ENCODE peak calls at places on chromosomes 3 and 15, in eight cellular contexts. G is thyroid gland, F is GM13977, J is omental fat pad, K is HCT116, D is thoracic aorta, E is neural crest cell, S is stomach. O is an unnamed sample.

GRCh38 chr3:80785475-80785874 is 976.0 kb downstream of the GBE1 start:
- DNase-seq in J (no peak), S (no peak), G (no peak), D (no peak), K (no peak), E (no peak), F (no peak), O (no peak)

GRCh38 chr3:38549957-38550840 is 54.1 kb downstream of the EXOG start:
- DNase-seq in K (no peak), F (no peak), E (no peak), S (peak), J (no peak), D (no peak), G (no peak), O (no peak)

GRCh38 chr15:92117301-92117731 is 263.8 kb downstream of the SLCO3A1 start:
- DNase-seq in J (no peak), K (no peak), G (no peak), F (no peak), S (peak), D (no peak), E (no peak), O (peak)

GRCh38 chr3:151841801-151842200 is 27.9 kb downstream of the AADAC start:
- DNase-seq in G (no peak), E (no peak), S (no peak), F (no peak), D (no peak), K (no peak), J (no peak), O (no peak)

GRCh38 chr3:192906940-192907339 is 10.7 kb downstream of the MB21D2 start:
- DNase-seq in J (no peak), E (no peak), F (no peak), D (no peak), K (no peak), S (no peak), G (no peak), O (no peak)

GRCh38 chr15:100694381-100695012 is 92.1 kb downstream of the ASB7 start:
- DNase-seq in E (no peak), D (no peak), F (no peak), K (no peak), J (no peak), G (no peak), S (no peak), O (no peak)

GRCh38 chr3:132399054-132399929 is 18.0 kb upstream of the DNAJC13 start:
- DNase-seq in D (no peak), J (no peak), G (peak), E (peak), S (no peak), F (peak), K (peak), O (no peak)

GRCh38 chr15:74725845-74726773 is 781 bp upstream of the CYP1A1 start:
- DNase-seq in G (peak), F (peak), E (peak), S (peak), K (no peak), D (no peak), J (no peak), O (peak)

GRCh38 chr3:156793400-156793799 is 32.8 kb upstream of the LEKR1 start:
- DNase-seq in G (no peak), J (no peak), D (no peak), S (no peak), K (no peak), E (no peak), F (no peak), O (no peak)

GRCh38 chr3:27642796-27643195 is 79.3 kb downstream of the EOMES start:
- DNase-seq in D (no peak), J (no peak), E (no peak), K (no peak), F (no peak), S (no peak), G (no peak), O (no peak)

GRCh38 chr3:99659032-99659431 is 20.6 kb downstream of the COL8A1 start:
- DNase-seq in S (no peak), E (no peak), F (no peak), K (no peak), D (no peak), J (no peak), G (no peak), O (no peak)

GRCh38 chr15:66729339-66729951 is 27.4 kb downstream of the SMAD6 start:
- DNase-seq in E (no peak), J (no peak), G (peak), D (no peak), K (no peak), F (no peak), S (no peak), O (no peak)

GRCh38 chr3:157074490-157074889 is 85.5 kb downstream of the CCNL1 start:
- DNase-seq in S (no peak), G (no peak), F (no peak), K (no peak), J (no peak), D (no peak), E (no peak), O (no peak)

GRCh38 chr15:73387507-73388255 is 18.9 kb upstream of the HCN4 start:
- DNase-seq in E (no peak), K (no peak), G (no peak), J (no peak), D (no peak), S (no peak), F (no peak), O (no peak)

GRCh38 chr3:119781330-119782198 is at the start of gene NR1I2:
- DNase-seq in J (no peak), K (no peak), E (no peak), S (no peak), F (no peak), D (no peak), G (no peak), O (peak)

GRCh38 chr15:67941643-67942315 is 101.9 kb upstream of the RNU6-1 start:
- DNase-seq in G (peak), F (no peak), S (no peak), D (no peak), E (no peak), J (no peak), K (no peak), O (peak)

GRCh38 chr15:58980351-58980939 is 7.0 kb upstream of the RNF111 start:
- DNase-seq in F (peak), K (peak), S (no peak), D (no peak), J (no peak), G (no peak), E (no peak), O (no peak)

DNA sequence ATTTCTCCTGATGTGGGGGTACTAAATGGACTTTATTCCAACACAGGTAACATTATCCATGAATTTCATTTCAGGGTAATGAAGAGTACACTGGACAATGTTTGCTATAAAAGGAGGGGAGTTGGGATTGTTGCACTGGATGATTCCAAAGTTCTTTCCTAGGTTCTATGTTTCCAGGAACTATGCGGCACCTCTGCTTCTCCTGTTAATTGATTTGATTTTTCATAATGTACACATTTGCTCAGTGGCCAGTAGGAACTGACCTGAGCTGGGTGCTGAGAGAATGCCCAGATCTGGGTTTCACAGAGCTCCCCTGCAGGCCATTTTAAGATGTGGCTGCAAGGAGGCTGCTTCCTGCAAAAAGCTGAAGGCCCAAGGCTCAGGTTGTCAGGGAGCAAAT is 171.7 kb downstream of the KLF13 start:
- DNase-seq in E (no peak), G (no peak), J (no peak), K (no peak), S (no peak), D (no peak), F (no peak), O (no peak)
- TF ChIP-seq CTCF in E (no peak), G (no peak), J (no peak), K (no peak), S (no peak), D (no peak), F (no peak), O (no peak)

DNA sequence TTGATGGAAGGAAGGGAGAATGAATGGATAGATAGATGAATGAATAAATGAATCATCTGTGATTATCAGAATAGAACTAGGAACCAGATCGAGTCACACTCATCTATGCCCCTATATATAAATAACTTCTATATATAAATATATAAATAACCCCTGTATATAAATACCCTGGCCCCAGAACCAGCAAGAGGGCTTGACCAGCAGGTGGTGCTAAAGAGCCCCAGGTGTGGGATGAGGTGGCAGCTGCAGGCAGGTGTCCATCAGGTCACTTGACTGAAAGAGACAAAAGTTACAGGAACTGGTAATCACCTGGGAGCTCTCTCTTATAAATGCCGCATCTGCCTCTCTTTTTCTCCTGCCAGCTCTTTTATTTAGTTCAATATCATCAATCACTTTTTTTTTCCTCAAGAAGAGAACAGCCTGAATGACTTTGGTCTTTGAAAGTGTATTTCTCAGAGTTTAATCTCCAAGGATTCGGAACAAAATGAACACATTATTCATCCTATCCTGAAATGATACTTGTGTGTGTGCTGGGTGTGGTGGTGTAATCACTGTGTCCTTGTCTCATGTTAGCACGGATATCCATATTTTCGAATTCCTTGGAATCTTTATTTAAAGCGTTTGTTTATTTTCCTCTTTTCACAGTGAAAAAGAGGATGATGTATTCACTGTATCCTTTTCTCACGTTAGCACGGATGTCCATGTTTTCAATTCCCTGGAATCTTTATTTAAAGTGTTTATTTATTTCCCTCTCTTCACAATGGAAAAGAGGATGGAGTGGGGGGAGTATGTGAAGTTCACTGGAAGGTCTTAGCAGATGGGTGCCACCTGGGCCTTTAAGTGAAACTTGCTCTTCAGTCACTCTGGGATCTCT is 35.4 kb upstream of the ATG7 start:
- DNase-seq in F (peak), S (peak), G (peak), J (peak), D (no peak), E (peak), K (peak), O (peak)
- TF ChIP-seq CTCF in F (peak), S (peak), G (peak), J (no peak), D (peak), E (peak), K (peak), O (peak)

DNA sequence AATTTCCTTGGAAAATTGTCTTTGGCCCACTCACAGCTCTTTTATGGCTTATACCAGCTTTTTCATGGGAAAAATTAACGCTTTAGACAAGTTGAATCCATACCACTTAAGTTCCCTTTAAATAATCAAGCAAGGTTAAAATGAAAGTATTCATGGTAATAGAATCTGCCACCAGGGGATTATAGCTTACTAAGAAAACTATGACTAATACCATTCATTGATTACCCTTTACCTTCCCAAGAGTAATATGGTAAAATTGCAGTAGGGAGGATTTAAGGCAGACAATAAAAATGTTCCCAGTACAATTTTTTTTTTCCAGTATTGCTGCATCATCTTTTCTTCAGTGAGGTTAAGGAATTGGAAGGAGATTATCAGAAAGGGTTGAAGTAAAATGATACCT is 641.1 kb upstream of the NAALADL2 start:
- DNase-seq in G (no peak), F (no peak), S (no peak), J (no peak), D (no peak), E (no peak), K (no peak), O (no peak)
- TF ChIP-seq CTCF in G (no peak), F (no peak), S (no peak), J (no peak), D (no peak), E (no peak), K (no peak), O (no peak)

GRCh38 chr15:78130012-78130353 is 1.3 kb downstream of the CIB2 start:
- DNase-seq in E (no peak), F (no peak), S (no peak), G (no peak), D (no peak), K (no peak), J (peak), O (no peak)
- TF ChIP-seq CTCF in E (no peak), F (no peak), S (no peak), G (no peak), D (no peak), K (no peak), J (no peak), O (no peak)

GRCh38 chr3:143188881-143189280 is 69.3 kb downstream of the CHST2 start:
- DNase-seq in S (no peak), F (no peak), G (no peak), D (no peak), E (no peak), K (no peak), J (no peak), O (no peak)
- TF ChIP-seq CTCF in S (no peak), F (no peak), G (no peak), D (no peak), E (no peak), K (no peak), J (no peak), O (no peak)

DNA sequence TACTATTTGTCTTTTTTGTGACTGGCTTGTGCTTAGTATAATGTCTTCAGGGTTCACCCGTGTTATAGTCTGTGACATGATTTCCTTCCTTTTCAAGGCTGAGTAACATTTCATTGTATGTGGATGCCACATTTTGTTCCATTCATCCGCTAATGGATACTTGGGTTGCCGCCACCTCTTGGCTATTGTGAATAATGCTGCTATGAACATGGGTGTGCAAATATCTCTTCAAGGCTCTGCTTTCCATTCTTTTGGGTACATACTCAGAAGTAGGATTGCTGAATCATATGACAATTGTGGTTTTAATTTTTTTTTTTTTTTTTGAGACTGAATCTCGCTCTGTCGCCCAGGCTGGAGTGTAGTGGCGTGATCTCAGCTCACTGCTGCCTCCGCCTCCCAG is 15.4 kb downstream of the CRTC3 start:
- DNase-seq in G (no peak), J (no peak), D (no peak), K (no peak), S (no peak), F (no peak), E (no peak), O (no peak)
- TF ChIP-seq CTCF in G (no peak), J (no peak), D (no peak), K (peak), S (no peak), F (no peak), E (no peak), O (no peak)

GRCh38 chr3:63911395-63911900 is 735 bp downstream of the SCAANT1 start:
- DNase-seq in F (peak), J (no peak), S (no peak), K (no peak), E (no peak), D (no peak), G (no peak), O (no peak)

GRCh38 chr3:63914312-63914711 is 2.1 kb upstream of the SCAANT1 start:
- DNase-seq in S (peak), D (no peak), F (no peak), K (no peak), G (peak), E (no peak), J (no peak), O (no peak)

GRCh38 chr3:63912768-63913588 is 795 bp upstream of the SCAANT1 start:
- DNase-seq in D (no peak), K (peak), J (peak), F (peak), G (peak), E (no peak), S (peak), O (peak)

GRCh38 chr3:63910873-63911272 is 1.3 kb downstream of the SCAANT1 start:
- DNase-seq in E (no peak), D (no peak), S (no peak), K (no peak), J (no peak), F (peak), G (no peak), O (no peak)

GRCh38 chr3:63911901-63912767 is at the start of gene SCAANT1:
- DNase-seq in J (peak), G (peak), K (peak), D (peak), S (peak), F (peak), E (peak), O (peak)
- TF ChIP-seq CTCF in J (no peak), G (peak), K (no peak), D (no peak), S (no peak), F (peak), E (peak), O (peak)

GRCh38 chr15:51971353-51972133 is at the start of gene LEO1:
- DNase-seq in S (peak), F (peak), G (peak), D (peak), E (peak), K (peak), J (peak), O (peak)
- TF ChIP-seq CTCF in S (no peak), F (peak), G (peak), D (peak), E (peak), K (peak), J (no peak), O (peak)

DNA sequence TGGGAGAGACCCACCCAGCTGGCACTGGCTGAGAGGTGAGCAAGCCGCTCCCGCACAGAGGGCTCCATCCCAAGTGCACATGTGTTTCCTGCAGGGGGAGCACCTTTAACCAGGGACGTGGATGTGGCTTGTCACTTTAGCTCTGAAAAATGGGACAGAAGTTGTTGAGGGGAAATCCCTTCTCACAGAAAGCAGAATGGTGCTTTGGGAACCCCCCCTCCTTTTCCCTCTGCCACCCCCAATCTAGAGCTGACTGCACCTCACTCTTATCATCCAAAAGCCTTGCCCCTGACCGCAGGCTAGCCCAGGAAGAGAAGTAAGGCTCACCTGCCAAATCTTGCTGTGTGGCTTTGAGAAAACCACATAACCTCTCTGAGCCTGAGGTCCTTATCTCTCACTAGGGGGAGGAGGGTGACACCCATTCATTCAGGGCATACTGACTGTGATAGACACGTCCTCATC is 77.9 kb downstream of the RPN1 start:
- DNase-seq in G (no peak), E (no peak), S (no peak), F (peak), K (peak), J (no peak), D (no peak), O (no peak)
- TF ChIP-seq CTCF in G (no peak), E (peak), S (no peak), F (peak), K (peak), J (no peak), D (no peak), O (peak)

GRCh38 chr15:80512729-80513670 is 108.8 kb downstream of the ARNT2 start:
- DNase-seq in J (no peak), F (no peak), D (no peak), G (peak), K (peak), E (no peak), S (no peak), O (no peak)
- TF ChIP-seq CTCF in J (no peak), F (no peak), D (no peak), G (peak), K (peak), E (no peak), S (no peak), O (peak)